ENCODE peak calls at places on chromosome 14, in four cellular contexts. Y, L, O and K are unnamed samples.

GRCh38 chr14:44962573-44963528 is 861 bp downstream of the TOGARAM1 start:
- DNase-seq in Y (no peak), L (no peak), O (peak), K (no peak)

GRCh38 chr14:102362084-102362483 is 606 bp downstream of the CINP start:
- DNase-seq in Y (peak), L (no peak), O (no peak), K (peak)

GRCh38 chr14:79543966-79544365 is 667.3 kb downstream of the DIO2 start:
- DNase-seq in Y (no peak), L (no peak), O (peak), K (peak)

GRCh38 chr14:94481468-94482131 is 5.6 kb upstream of the SERPINA9 start:
- DNase-seq in Y (peak), L (peak), O (no peak), K (no peak)

GRCh38 chr14:100725587-100726387 is 905 bp upstream of the DLK1 start:
- DNase-seq in Y (no peak), L (no peak), O (no peak), K (no peak)

GRCh38 chr14:101627913-101628257 is 66.6 kb downstream of the DIO3 start:
- DNase-seq in Y (no peak), L (no peak), O (no peak), K (peak)

GRCh38 chr14:46279327-46279726 is 372.3 kb downstream of the RPL10L start:
- DNase-seq in Y (no peak), L (no peak), O (no peak), K (no peak)

GRCh38 chr14:100604709-100605108 is 17.5 kb upstream of the BEGAIN start:
- DNase-seq in Y (no peak), L (no peak), O (no peak), K (no peak)

GRCh38 chr14:67704484-67705089 is 2.9 kb downstream of the RDH12 start:
- DNase-seq in Y (peak), L (peak), O (peak), K (peak)

GRCh38 chr14:94936411-94936892 is 166.5 kb upstream of the GSC start:
- DNase-seq in Y (no peak), L (no peak), O (no peak), K (peak)

GRCh38 chr14:22865424-22866215 is 5.9 kb upstream of the LRP10 start:
- DNase-seq in Y (no peak), L (no peak), O (peak), K (peak)

GRCh38 chr14:56858422-56858821 is 48.1 kb upstream of the OTX2 start:
- DNase-seq in Y (no peak), L (no peak), O (no peak), K (no peak)

GRCh38 chr14:67853748-67854147 is 34.2 kb downstream of the RAD51B start:
- DNase-seq in Y (no peak), L (no peak), O (no peak), K (no peak)

GRCh38 chr14:51529731-51530130 is 122.0 kb upstream of the FRMD6 start:
- DNase-seq in Y (no peak), L (no peak), O (no peak), K (peak)

GRCh38 chr14:32201816-32202467 is at the start of gene RNU6-7:
- DNase-seq in Y (no peak), L (peak), O (no peak), K (peak)

GRCh38 chr14:68522510-68523325 is 270.1 kb downstream of the ZFP36L1 start:
- DNase-seq in Y (no peak), L (no peak), O (no peak), K (no peak)

GRCh38 chr14:31070431-31070830 is 44.3 kb upstream of the STRN3 start:
- DNase-seq in Y (no peak), L (no peak), O (no peak), K (no peak)

GRCh38 chr14:20712900-20713299 is 24.3 kb downstream of the ANG start:
- DNase-seq in Y (no peak), L (no peak), O (no peak), K (no peak)

GRCh38 chr14:65333926-65334687 is 78.4 kb upstream of the FUT8 start:
- DNase-seq in Y (no peak), L (no peak), O (no peak), K (no peak)

GRCh38 chr14:94114589-94115067 is 4.1 kb downstream of the IFI27 start:
- DNase-seq in Y (no peak), L (no peak), O (no peak), K (no peak)

GRCh38 chr14:61178226-61179060 is 102.7 kb downstream of the TMEM30B start:
- DNase-seq in Y (no peak), L (peak), O (no peak), K (no peak)

GRCh38 chr14:70237710-70238109 is 49.0 kb upstream of the SLC8A3 start:
- DNase-seq in Y (no peak), L (no peak), O (peak), K (no peak)

GRCh38 chr14:56491299-56492285 is 88.0 kb upstream of the TMEM260 start:
- DNase-seq in Y (peak), L (peak), O (peak), K (peak)

GRCh38 chr14:47439953-47440352 is 235.5 kb downstream of the MDGA2 start:
- DNase-seq in Y (no peak), L (no peak), O (no peak), K (no peak)

GRCh38 chr14:35047961-35048513 is 2.0 kb downstream of the FAM177A1 start:
- DNase-seq in Y (no peak), L (peak), O (no peak), K (no peak)

GRCh38 chr14:63453443-63453936 is 89.7 kb downstream of the PPP2R5E start:
- DNase-seq in Y (no peak), L (no peak), O (no peak), K (no peak)

GRCh38 chr14:85441909-85442643 is 87.9 kb upstream of the FLRT2 start:
- DNase-seq in Y (no peak), L (no peak), O (no peak), K (no peak)

GRCh38 chr14:105313381-105314286 is 914 bp upstream of the PACS2 start:
- DNase-seq in Y (no peak), L (no peak), O (peak), K (peak)
- TF ChIP-seq FOXM1 in Y (no peak), L (no peak), O (no peak), K (no peak)

GRCh38 chr14:54916061-54916460 is 13.4 kb upstream of the GCH1 start:
- DNase-seq in Y (no peak), L (no peak), O (no peak), K (no peak)
- H2AFZ ChIP-seq in Y (no peak), L (no peak), O (no peak), K (no peak)

GRCh38 chr14:72739446-72740405 is 154.2 kb downstream of the DPF3 start:
- DNase-seq in Y (no peak), L (no peak), O (no peak), K (no peak)
- TF ChIP-seq FOXM1 in Y (no peak), L (no peak), O (no peak), K (no peak)

GRCh38 chr14:33674716-33675115 is 276.2 kb downstream of the EGLN3 start:
- DNase-seq in Y (no peak), L (no peak), O (no peak), K (no peak)
- H2AFZ ChIP-seq in Y (no peak), L (no peak), O (no peak), K (no peak)

DNA sequence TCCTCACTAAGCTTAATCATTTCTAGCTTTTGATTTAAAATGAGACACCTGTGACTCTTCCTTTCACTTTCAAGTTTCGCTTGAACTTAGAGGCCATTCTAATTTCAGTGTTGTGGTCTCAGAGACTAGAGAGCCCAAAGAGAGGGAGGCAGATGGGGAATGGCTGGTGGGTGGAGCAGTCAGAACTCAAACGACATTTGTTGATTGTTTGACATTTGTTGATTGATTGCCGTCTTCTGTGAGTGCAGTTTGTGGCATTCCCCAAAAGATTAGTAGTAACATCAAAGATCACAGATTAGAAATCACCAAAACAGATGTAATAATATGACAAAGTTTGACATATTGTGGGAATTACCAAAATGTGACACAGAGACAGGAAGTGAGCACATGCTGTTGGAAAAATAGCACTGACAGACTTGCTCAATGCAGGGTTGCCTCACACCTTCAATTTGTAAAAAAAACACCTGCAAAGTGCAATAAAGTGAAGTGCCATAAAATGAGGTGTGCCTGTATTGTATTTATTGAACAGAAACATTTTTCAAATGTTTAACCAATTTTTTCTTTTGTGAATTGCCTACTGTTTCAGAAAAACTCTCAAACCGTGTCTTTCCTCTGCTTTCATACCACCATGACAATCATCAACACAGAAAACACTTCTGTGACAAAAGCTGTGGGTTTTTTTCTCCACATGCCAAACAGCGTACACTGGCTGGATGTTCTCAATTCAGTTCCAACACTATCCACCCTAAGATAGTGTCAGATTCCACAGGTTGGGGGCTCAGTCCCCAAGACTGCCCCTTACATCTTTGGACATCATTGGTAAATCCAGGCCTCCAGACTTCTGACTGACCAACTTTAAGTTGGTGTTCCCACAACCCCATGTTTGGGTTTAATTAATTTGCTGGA is 376.3 kb upstream of the RGS6 start:
- DNase-seq in Y (peak), L (peak), O (no peak), K (no peak)
- TF ChIP-seq FOXM1 in Y (peak), L (no peak), O (no peak), K (no peak)

GRCh38 chr14:29868000-29868399 is 59.6 kb downstream of the PRKD1 start:
- DNase-seq in Y (no peak), L (no peak), O (no peak), K (no peak)
- H2AFZ ChIP-seq in Y (no peak), L (no peak), O (no peak), K (no peak)

DNA sequence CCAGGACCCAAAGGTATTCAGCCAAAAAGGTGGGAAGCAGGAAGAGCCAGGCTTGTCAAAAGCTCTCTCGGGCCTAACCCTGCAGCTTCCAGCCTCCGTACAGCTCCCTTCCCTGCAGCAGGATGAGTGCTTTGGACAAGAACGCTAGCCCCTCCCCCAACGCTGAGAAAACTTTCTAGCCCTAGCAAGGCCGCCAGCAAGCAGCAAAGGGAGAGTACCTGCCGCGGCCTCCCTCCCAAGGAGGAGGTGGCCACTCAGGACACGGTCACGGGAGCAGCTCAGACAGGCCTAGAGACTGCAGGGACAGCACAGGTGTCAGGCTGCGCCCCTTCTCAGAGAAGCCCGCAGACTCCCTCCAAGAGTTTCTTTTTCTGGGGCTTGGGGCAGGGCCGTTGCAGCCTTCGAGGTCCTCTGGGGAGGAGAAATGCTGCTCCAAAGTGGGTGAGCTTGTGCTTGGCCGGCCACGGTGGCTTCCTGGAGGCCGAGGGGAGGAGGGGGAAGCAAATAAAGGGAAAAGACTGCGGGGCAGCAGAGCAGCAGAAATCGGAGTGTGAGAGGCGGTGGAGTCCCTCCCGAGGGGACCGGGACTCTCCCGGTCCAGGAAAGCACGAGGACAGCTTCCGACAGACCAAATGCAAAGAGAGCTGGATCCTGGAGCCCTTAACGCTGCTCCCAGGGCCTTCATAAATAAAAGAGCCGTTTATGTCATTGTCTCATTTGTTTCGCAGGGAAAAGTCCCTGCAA is 4.0 kb upstream of the PNMA1 start:
- DNase-seq in Y (no peak), L (no peak), O (no peak), K (peak)
- TF ChIP-seq FOXM1 in Y (no peak), L (no peak), O (no peak), K (no peak)

GRCh38 chr14:24613241-24613640 is 3.8 kb upstream of the GZMH start:
- DNase-seq in Y (no peak), L (no peak), O (no peak), K (no peak)
- H2AFZ ChIP-seq in Y (no peak), L (no peak), O (no peak), K (no peak)

DNA sequence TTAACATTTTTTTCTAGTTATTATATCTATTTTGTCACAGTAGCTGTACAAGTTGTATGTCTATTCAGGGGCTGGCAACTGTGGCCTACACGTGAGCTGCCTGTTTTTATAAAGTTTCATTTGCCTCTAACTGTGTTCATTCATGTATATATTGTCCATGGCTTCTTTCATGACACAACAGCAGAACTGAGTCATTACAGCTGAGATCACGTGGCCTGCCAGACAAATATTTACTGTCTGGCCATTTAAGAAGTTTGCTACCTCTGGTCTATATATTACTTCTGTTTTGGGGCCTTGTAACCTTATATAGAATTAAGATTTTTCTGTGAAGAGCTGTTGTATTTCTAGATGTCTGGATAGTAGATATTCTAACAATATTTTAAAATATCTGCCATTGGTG is 37.9 kb downstream of the KIAA0586 start:
- DNase-seq in Y (no peak), L (peak), O (no peak), K (no peak)
- TF ChIP-seq FOXM1 in Y (no peak), L (no peak), O (no peak), K (no peak)

GRCh38 chr14:96956464-96957239 is 159.5 kb downstream of the VRK1 start:
- DNase-seq in Y (no peak), L (no peak), O (no peak), K (no peak)
- H2AFZ ChIP-seq in Y (no peak), L (no peak), O (no peak), K (no peak)